ENCODE peak calls at places on chromosome 17, in four cellular contexts. H is Karpas-422, D is uterus, A is breast epithelium. T is an unnamed sample.

GRCh38 chr17:72651988-72652387 is 440.5 kb downstream of the SLC39A11 start:
- DNase-seq in H (no peak), D (no peak), A (no peak), T (no peak)

GRCh38 chr17:48547839-48548686 is 3.2 kb upstream of the HOXB2 start:
- DNase-seq in H (no peak), D (no peak), A (no peak), T (peak; percentile 34)

GRCh38 chr17:15444805-15445204 is 22.6 kb downstream of the CDRT4 start:
- DNase-seq in H (no peak), D (no peak), A (no peak), T (no peak)

GRCh38 chr17:75417054-75417453 is 11.6 kb upstream of the GRB2 start:
- DNase-seq in H (no peak), D (no peak), A (no peak), T (no peak)

GRCh38 chr17:76421054-76421427 is 31.9 kb downstream of the UBE2O start:
- DNase-seq in H (no peak), D (no peak), A (no peak), T (no peak)

GRCh38 chr17:1515640-1516402 is 591 bp downstream of the INPP5K start:
- DNase-seq in H (peak; percentile 81), D (peak; percentile 42), A (no peak), T (peak; percentile 80)

GRCh38 chr17:38464251-38464722 is 36.0 kb downstream of the ARHGAP23 start:
- DNase-seq in H (no peak), D (peak; percentile 67), A (no peak), T (no peak)

GRCh38 chr17:76365256-76365903 is 11.7 kb upstream of the PRPSAP1 start:
- DNase-seq in H (peak; percentile 41), D (no peak), A (no peak), T (no peak)

GRCh38 chr17:1711804-1712203 is 1.6 kb upstream of the TLCD2 start:
- DNase-seq in H (no peak), D (no peak), A (no peak), T (no peak)

GRCh38 chr17:968812-969766 is 10.5 kb downstream of the NXN start:
- DNase-seq in H (no peak), D (no peak), A (no peak), T (no peak)

GRCh38 chr17:32269377-32269776 is 3.7 kb downstream of the RHBDL3 start:
- DNase-seq in H (no peak), D (no peak), A (no peak), T (no peak)

GRCh38 chr17:70552230-70552981 is 383.1 kb downstream of the KCNJ2 start:
- DNase-seq in H (peak; percentile 82), D (no peak), A (no peak), T (no peak)

GRCh38 chr17:81189670-81190530 is 23.9 kb upstream of the AATK start:
- DNase-seq in H (no peak), D (no peak), A (no peak), T (no peak)

GRCh38 chr17:32161506-32162365 is 19.4 kb downstream of the RHOT1 start:
- DNase-seq in H (no peak), D (no peak), A (no peak), T (no peak)

GRCh38 chr17:75869282-75870141 is 8.9 kb downstream of the TRIM47 start:
- DNase-seq in H (no peak), D (peak; percentile 75), A (no peak), T (no peak)

GRCh38 chr17:40846515-40847155 is 20.4 kb downstream of the KRT12 start:
- DNase-seq in H (no peak), D (no peak), A (no peak), T (no peak)

GRCh38 chr17:68238894-68239293 is 8.9 kb upstream of the AMZ2 start:
- DNase-seq in H (peak; percentile 66), D (no peak), A (no peak), T (no peak)

GRCh38 chr17:57466042-57466471 is 209.7 kb downstream of the MSI2 start:
- DNase-seq in H (peak; percentile 71), D (no peak), A (no peak), T (no peak)

GRCh38 chr17:69567130-69567529 is 152.6 kb downstream of the MAP2K6 start:
- DNase-seq in H (no peak), D (no peak), A (no peak), T (no peak)

GRCh38 chr17:71975331-71975801 is 145.5 kb upstream of the SOX9 start:
- DNase-seq in H (no peak), D (peak; percentile 38), A (no peak), T (no peak)

GRCh38 chr17:73813201-73813600 is 169.0 kb upstream of the SDK2 start:
- DNase-seq in H (no peak), D (no peak), A (no peak), T (no peak)

GRCh38 chr17:7838291-7839075 is 4.5 kb downstream of the KDM6B start:
- DNase-seq in H (peak; percentile 82), D (no peak), A (no peak), T (no peak)

DNA sequence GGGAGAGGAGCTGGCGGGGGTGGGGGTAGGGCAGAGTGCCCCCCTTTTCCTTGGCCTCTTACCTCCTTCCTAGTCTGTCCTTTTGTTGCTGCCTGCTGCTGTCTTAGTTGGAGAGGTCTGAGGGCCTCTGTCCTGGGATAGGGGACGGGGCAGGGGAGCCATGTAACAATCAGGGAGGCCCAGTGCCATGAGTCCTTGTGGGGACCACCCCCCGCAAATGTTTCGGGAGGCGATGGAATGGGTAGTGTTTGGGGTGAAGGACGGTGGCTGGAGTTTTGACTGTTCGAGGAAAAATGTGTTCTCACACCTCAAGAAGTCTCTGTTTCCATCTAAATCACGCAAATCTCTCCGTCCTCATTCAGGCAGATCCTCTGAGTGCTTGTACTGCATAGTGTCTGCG is 99.0 kb downstream of the OR1D5 start:
- DNase-seq in H (no peak), D (no peak), A (no peak), T (no peak)
- H3K36me3 ChIP-seq in H (no peaks in the 10 kb centered on the region), D (no peaks in the 10 kb centered on the region), A (no peaks in the 10 kb centered on the region), T (peaks cover 20% of the 10 kb centered on the region)

GRCh38 chr17:18195246-18195645 is 11.6 kb downstream of the ALKBH5 start:
- DNase-seq in H (no peak), D (no peak), A (no peak), T (no peak)

GRCh38 chr17:18197535-18198194 is 14.0 kb downstream of the ALKBH5 start:
- DNase-seq in H (no peak), D (no peak), A (no peak), T (no peak)

GRCh38 chr17:18194394-18194793 is 10.8 kb downstream of the ALKBH5 start:
- DNase-seq in H (no peak), D (no peak), A (no peak), T (no peak)

GRCh38 chr17:18191967-18192366 is 8.3 kb downstream of the ALKBH5 start:
- DNase-seq in H (no peak), D (no peak), A (no peak), T (no peak)

GRCh38 chr17:18194804-18195203 is 11.2 kb downstream of the ALKBH5 start:
- DNase-seq in H (no peak), D (no peak), A (no peak), T (no peak)
- H3K4me3 ChIP-seq in H (no peak overlapping the region), D (no peak overlapping the region), A (no peak overlapping the region), T (no peak overlapping the region)

DNA sequence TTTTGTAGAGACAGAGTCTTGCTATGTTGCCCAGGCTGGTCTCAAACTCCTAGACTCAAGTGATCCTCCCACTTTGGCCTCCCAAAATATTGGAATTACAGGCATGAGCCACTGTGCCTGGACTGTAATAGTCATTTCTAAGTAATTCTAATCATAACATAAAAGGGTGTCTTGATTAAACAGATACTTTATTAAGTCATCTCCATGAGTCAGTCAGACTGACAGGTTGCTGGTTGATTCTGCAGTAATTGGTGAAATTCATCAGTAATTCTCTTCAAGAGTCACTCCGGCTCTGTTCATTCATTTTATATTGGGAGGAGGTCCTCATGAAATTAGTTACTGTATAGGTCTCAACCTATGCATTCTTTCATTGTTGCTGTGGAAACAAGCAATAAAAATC is 85.6 kb downstream of the SPECC1 start:
- DNase-seq in H (no peak), D (no peak), A (no peak), T (no peak)
- H3K27ac ChIP-seq in H (no peak overlapping the region), D (no peak overlapping the region), A (no peak overlapping the region), T (no peak overlapping the region)

GRCh38 chr17:18896146-18896545 is 38.2 kb downstream of the PRPSAP2 start:
- DNase-seq in H (no peak), D (no peak), A (no peak), T (no peak)
- H3K36me3 ChIP-seq in H (peaks cover 56% of the 10 kb centered on the region), D (no peaks in the 10 kb centered on the region), A (no peaks in the 10 kb centered on the region), T (peaks cover 4% of the 10 kb centered on the region)

DNA sequence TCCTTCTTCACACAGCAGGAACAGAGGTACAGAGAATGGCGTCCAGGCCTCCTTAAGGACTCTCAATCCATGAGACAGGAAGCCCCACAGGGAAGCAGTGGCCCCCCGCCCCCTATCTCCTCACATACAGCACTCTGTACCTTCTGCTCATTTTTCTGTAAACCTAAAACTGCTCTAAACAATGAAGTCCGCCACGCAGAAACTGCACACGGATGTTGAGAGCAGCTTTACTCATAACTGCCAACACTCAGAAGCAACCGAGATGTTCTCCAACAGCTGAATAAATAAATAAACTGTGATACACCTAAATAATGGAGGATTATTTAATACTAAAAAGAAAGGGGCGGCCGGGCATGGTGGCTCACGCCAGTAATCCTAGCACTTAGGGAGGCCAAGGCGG is 9.9 kb downstream of the TBC1D16 start:
- DNase-seq in H (no peak), D (no peak), A (no peak), T (no peak)
- H3K4me3 ChIP-seq in H (no peak overlapping the region), D (no peak overlapping the region), A (no peak overlapping the region), T (no peak overlapping the region)

GRCh38 chr17:17822189-17822978 is 14.4 kb downstream of the SREBF1 start:
- DNase-seq in H (no peak), D (peak; percentile 69), A (peak; percentile 69), T (no peak)
- H3K27ac ChIP-seq in H (peak overlapping the region; percentile 75), D (peak overlapping the region; percentile 40), A (peak overlapping the region; percentile 69), T (no peak overlapping the region)

T was measured in CD4-positive, alpha-beta memory T cell.